ENCODE peak calls at places on chromosome 6, in five cellular contexts. S is NCI-H1092, O is GM12891, N is tibial nerve, F is NAMALWA. K is an unnamed sample.

GRCh38 chr6:31158863-31159855 is 770 bp downstream of the TCF19 start:
- DNase-seq in F (no peak), S (no peak), O (no peak), N (peak), K (peak)

GRCh38 chr6:131255434-131255833 is 120.2 kb downstream of the AKAP7 start:
- DNase-seq in O (no peak), F (no peak), N (no peak), S (no peak), K (no peak)

GRCh38 chr6:30830438-30830837 is 53.9 kb upstream of the DDR1 start:
- DNase-seq in N (no peak), F (no peak), S (no peak), O (no peak), K (no peak)

GRCh38 chr6:52307900-52308372 is 23.4 kb upstream of the MCM3 start:
- DNase-seq in S (no peak), N (no peak), F (peak), O (no peak), K (no peak)

GRCh38 chr6:33728438-33728837 is 16.9 kb upstream of the UQCC2 start:
- DNase-seq in N (no peak), F (no peak), S (no peak), O (no peak), K (no peak)

GRCh38 chr6:1701668-1702353 is 92.1 kb downstream of the FOXC1 start:
- DNase-seq in F (no peak), O (no peak), S (no peak), N (peak), K (no peak)

GRCh38 chr6:17928514-17929430 is 58.7 kb downstream of the KIF13A start:
- DNase-seq in F (no peak), S (no peak), N (no peak), O (no peak), K (peak)

GRCh38 chr6:13012977-13013680 is 296.6 kb downstream of the PHACTR1 start:
- DNase-seq in F (no peak), N (no peak), S (peak), O (no peak), K (no peak)

GRCh38 chr6:129353067-129353466 is 356.9 kb downstream of the ARHGAP18 start:
- DNase-seq in N (no peak), O (no peak), F (no peak), S (no peak), K (no peak)

GRCh38 chr6:14721103-14721758 is 524.6 kb upstream of the JARID2 start:
- DNase-seq in O (no peak), N (no peak), S (no peak), F (no peak), K (peak)

K was measured in HepG2.